ENCODE peak calls at places on chromosomes 4 and X, in six cellular contexts. O is neural progenitor cell, S is astrocyte, T is IMR-90, N is colonic mucosa, I is adipocyte. H is an unnamed sample.

GRCh38 chrX:57929373-57929772 is 19.1 kb upstream of the ZXDA start:
- DNase-seq in O (peak; percentile 18), S (no peak), T (peak; percentile 27), N (no peak), I (peak; percentile 56), H (peak; percentile 9)

GRCh38 chrX:153029162-153029561 is 27.1 kb upstream of the PNMA3 start:
- DNase-seq in O (no peak), S (no peak), T (no peak), N (no peak), I (no peak), H (no peak)

GRCh38 chr4:19329631-19330030 is 922.1 kb upstream of the SLIT2 start:
- DNase-seq in O (no peak), S (peak; percentile 56), T (peak; percentile 41), N (no peak), I (peak; percentile 4), H (no peak)

GRCh38 chr4:88335092-88335665 is 43.5 kb upstream of the HERC6 start:
- DNase-seq in O (peak; percentile 8), S (no peak), T (peak; percentile 24), N (peak; percentile 18), I (no peak), H (no peak)

GRCh38 chr4:87493147-87493546 is 36.0 kb downstream of the SPARCL1 start:
- DNase-seq in O (no peak), S (no peak), T (no peak), N (no peak), I (no peak), H (no peak)

GRCh38 chr4:141020801-141021261 is 112.4 kb downstream of the RNF150 start:
- DNase-seq in O (no peak), S (peak; percentile 83), T (peak; percentile 68), N (no peak), I (peak; percentile 72), H (no peak)

GRCh38 chrX:19225906-19226305 is 103.6 kb upstream of the ADGRG2 start:
- DNase-seq in O (peak; percentile 38), S (no peak), T (peak; percentile 1), N (no peak), I (no peak), H (no peak)

GRCh38 chrX:107710617-107711391 is 64.8 kb downstream of the TSC22D3 start:
- DNase-seq in O (peak; percentile 56), S (peak; percentile 92), T (peak; percentile 93), N (no peak), I (peak; percentile 93), H (no peak)

GRCh38 chr4:122912810-122913575 is 9.4 kb downstream of the NUDT6 start:
- DNase-seq in O (no peak), S (no peak), T (no peak), N (no peak), I (no peak), H (no peak)

GRCh38 chrX:149497626-149498025 is 7.5 kb downstream of the IDS start:
- DNase-seq in O (no peak), S (peak; percentile 55), T (peak; percentile 67), N (no peak), I (peak; percentile 77), H (no peak)

GRCh38 chrX:107687445-107687844 is 59.1 kb downstream of the PRPS1 start:
- DNase-seq in O (no peak), S (no peak), T (no peak), N (no peak), I (no peak), H (no peak)

GRCh38 chr4:3436798-3437581 is 4.8 kb upstream of the HGFAC start:
- DNase-seq in O (no peak), S (peak; percentile 44), T (peak; percentile 35), N (peak; percentile 53), I (peak; percentile 70), H (no peak)

GRCh38 chrX:47272013-47272408 is 39.2 kb downstream of the USP11 start:
- DNase-seq in O (no peak), S (no peak), T (no peak), N (no peak), I (no peak), H (no peak)

GRCh38 chr4:123113193-123113592 is 190.8 kb upstream of the NUDT6 start:
- DNase-seq in O (no peak), S (no peak), T (no peak), N (no peak), I (no peak), H (no peak)

GRCh38 chr4:78584863-78585576 is 33.5 kb downstream of the ANXA3 start:
- DNase-seq in O (no peak), S (peak; percentile 29), T (peak; percentile 57), N (no peak), I (no peak), H (no peak)

GRCh38 chrX:105744291-105744690 is 78.0 kb upstream of the NRK start:
- DNase-seq in O (no peak), S (no peak), T (no peak), N (no peak), I (no peak), H (no peak)

GRCh38 chrX:12804655-12805054 is 13.4 kb downstream of the PRPS2 start:
- DNase-seq in O (no peak), S (no peak), T (no peak), N (peak; percentile 32), I (peak; percentile 17), H (no peak)

GRCh38 chrX:85052636-85053343 is 49.1 kb downstream of the APOOL start:
- DNase-seq in O (no peak), S (peak; percentile 77), T (peak; percentile 86), N (no peak), I (peak; percentile 80), H (no peak)

GRCh38 chrX:31132803-31133202 is 61.0 kb upstream of the FTHL17 start:
- DNase-seq in O (peak; percentile 28), S (no peak), T (no peak), N (no peak), I (no peak), H (peak; percentile 3)
- H3K36me3 ChIP-seq in O (no peaks in the 10 kb centered on the region), S (no peaks in the 10 kb centered on the region), T (no peaks in the 10 kb centered on the region), N (no peaks in the 10 kb centered on the region), I (peaks cover 6% of the 10 kb centered on the region), H (no peaks in the 10 kb centered on the region)

DNA sequence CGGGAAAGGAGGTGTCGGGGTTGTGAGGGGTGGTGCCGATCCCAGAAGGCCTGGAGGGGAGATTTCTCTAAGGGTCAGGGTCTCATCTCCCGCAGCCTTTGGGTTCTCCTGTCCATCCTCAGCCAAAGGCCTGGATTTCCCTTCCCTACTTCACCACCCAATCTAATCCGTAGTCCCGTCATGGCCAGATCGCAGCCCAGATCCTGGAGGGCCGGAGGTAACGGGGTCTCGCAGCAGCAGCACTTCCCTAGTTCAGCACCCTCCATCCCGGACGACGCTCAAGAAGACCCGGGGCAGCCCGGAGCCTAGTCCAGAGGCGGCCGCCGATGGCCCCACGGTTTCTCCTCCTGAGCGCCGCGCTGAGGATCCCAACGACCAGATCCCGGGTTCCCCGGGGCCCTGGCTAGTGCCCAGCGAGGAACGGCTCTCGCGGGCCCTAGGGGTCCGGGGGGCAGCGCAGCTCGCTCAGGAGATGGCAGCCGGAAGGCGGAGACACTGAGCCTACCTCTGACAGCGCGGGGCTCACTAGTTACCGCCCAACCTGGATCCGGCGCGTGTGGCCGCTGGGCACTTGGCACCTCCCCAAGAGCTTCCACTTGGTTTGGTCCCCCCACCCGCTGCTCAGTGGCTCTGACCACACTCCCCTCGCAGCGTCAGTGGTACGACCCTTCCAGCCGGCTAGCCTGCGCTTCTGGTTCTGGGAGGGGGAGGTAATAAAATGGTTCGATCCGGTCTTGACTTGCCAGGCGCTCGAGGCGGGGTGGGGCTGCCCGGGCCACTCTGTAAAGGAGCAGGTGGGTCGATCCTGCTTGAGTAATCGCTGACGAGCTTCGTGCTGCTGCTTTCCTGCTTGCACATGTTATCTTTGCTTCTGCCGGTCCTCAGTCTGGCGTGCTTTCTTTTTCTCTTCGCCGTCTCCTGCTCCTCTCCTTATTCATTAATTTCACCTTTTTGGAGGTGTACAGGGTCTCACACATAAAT is 3.6 kb downstream of the MAGIX start:
- DNase-seq in O (peak; percentile 89), S (peak; percentile 68), T (peak; percentile 61), N (peak; percentile 86), I (peak; percentile 10), H (peak; percentile 74)
- H3K9ac ChIP-seq in O (no peak overlapping the region), S (peak overlapping the region; percentile 82), T (peak overlapping the region; percentile 69), N (peak overlapping the region; percentile 70), I (peak overlapping the region; percentile 77), H (peak overlapping the region; percentile 61)

GRCh38 chr4:7252510-7253340 is 60.4 kb downstream of the SORCS2 start:
- DNase-seq in O (no peak), S (no peak), T (no peak), N (no peak), I (no peak), H (no peak)
- H3K4me1 ChIP-seq in O (peaks cover 12% of the 10 kb centered on the region), S (peaks cover 8% of the 10 kb centered on the region), T (no peaks in the 10 kb centered on the region), N (no peaks in the 10 kb centered on the region), I (peaks cover 36% of the 10 kb centered on the region), H (no peaks in the 10 kb centered on the region)

GRCh38 chr4:148310756-148311155 is 131.5 kb downstream of the NR3C2 start:
- DNase-seq in O (no peak), S (no peak), T (no peak), N (no peak), I (no peak), H (no peak)
- H3K36me3 ChIP-seq in O (no peaks in the 10 kb centered on the region), S (no peaks in the 10 kb centered on the region), T (no peaks in the 10 kb centered on the region), N (no peaks in the 10 kb centered on the region), I (no peaks in the 10 kb centered on the region), H (no peaks in the 10 kb centered on the region)

DNA sequence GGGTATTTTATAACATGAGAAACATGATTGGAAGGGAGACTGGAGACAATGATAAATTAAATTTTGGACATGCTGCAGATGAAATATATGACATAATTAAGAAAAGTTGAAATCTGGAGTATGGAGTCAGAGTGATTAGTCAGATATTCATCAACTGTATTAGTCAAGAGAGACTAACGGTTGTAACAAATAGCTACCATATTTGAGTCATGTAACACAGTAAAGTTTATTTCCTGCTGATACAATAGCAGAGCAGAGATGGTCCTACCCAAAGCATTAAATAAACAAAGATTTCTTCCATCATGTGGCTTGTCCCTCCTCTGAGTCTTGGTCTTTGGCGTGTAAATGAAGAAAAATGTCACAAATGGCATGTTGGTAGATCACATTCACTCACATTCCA is 321.3 kb downstream of the GALNTL6 start:
- DNase-seq in O (no peak), S (peak; percentile 26), T (no peak), N (no peak), I (no peak), H (no peak)
- H3K9ac ChIP-seq in O (no peak overlapping the region), S (no peak overlapping the region), T (no peak overlapping the region), N (no peak overlapping the region), I (no peak overlapping the region), H (no peak overlapping the region)